ENCODE peak calls at places on chromosomes 6 and 20, in eight cellular contexts. One of them, this sample, is unnamed.

GRCh38 chr6:163538331-163538730 is 123.8 kb downstream of the QKI start:
- DNase-seq in NCI-H1105: no peak
- DNase-seq in fibroblast of pulmonary artery: no peak
- DNase-seq in NCI-H1436: no peak
- DNase-seq in HTR-8/SVneo: no peak
- DNase-seq in activated T-helper 1 cell treated with Interleukin-2 at 50 U/mL for 16 hours: no peak
- DNase-seq in stimulated activated CD4-positive, alpha-beta T cell treated with anti-CD3 and anti-CD28 coated beads, Interleukin-1b, Interleukin-23, amount 100 ng/mL, for 24 hours: no peak
- DNase-seq in psoas muscle: no peak
- DNase-seq in this sample: no peak

GRCh38 chr6:26594730-26595632 is 1.8 kb upstream of the ABT1 start:
- DNase-seq in NCI-H1105: no peak
- DNase-seq in fibroblast of pulmonary artery: peak; percentile 60
- DNase-seq in NCI-H1436: peak; percentile 23
- DNase-seq in HTR-8/SVneo: no peak
- DNase-seq in activated T-helper 1 cell treated with Interleukin-2 at 50 U/mL for 16 hours: no peak
- DNase-seq in stimulated activated CD4-positive, alpha-beta T cell treated with anti-CD3 and anti-CD28 coated beads, Interleukin-1b, Interleukin-23, amount 100 ng/mL, for 24 hours: no peak
- DNase-seq in psoas muscle: no peak
- DNase-seq in this sample: peak; percentile 69

GRCh38 chr6:74420221-74420620 is 724.2 kb downstream of the CD109 start:
- DNase-seq in NCI-H1105: no peak
- DNase-seq in fibroblast of pulmonary artery: no peak
- DNase-seq in NCI-H1436: no peak
- DNase-seq in HTR-8/SVneo: no peak
- DNase-seq in activated T-helper 1 cell treated with Interleukin-2 at 50 U/mL for 16 hours: no peak
- DNase-seq in stimulated activated CD4-positive, alpha-beta T cell treated with anti-CD3 and anti-CD28 coated beads, Interleukin-1b, Interleukin-23, amount 100 ng/mL, for 24 hours: no peak
- DNase-seq in psoas muscle: no peak
- DNase-seq in this sample: no peak

GRCh38 chr20:25226433-25227316 is 21.2 kb upstream of the PYGB start:
- DNase-seq in NCI-H1105: no peak
- DNase-seq in fibroblast of pulmonary artery: no peak
- DNase-seq in NCI-H1436: no peak
- DNase-seq in HTR-8/SVneo: no peak
- DNase-seq in activated T-helper 1 cell treated with Interleukin-2 at 50 U/mL for 16 hours: no peak
- DNase-seq in stimulated activated CD4-positive, alpha-beta T cell treated with anti-CD3 and anti-CD28 coated beads, Interleukin-1b, Interleukin-23, amount 100 ng/mL, for 24 hours: no peak
- DNase-seq in psoas muscle: no peak
- DNase-seq in this sample: no peak

GRCh38 chr6:6230286-6230685 is 90.2 kb downstream of the F13A1 start:
- DNase-seq in NCI-H1105: no peak
- DNase-seq in fibroblast of pulmonary artery: no peak
- DNase-seq in NCI-H1436: no peak
- DNase-seq in HTR-8/SVneo: no peak
- DNase-seq in activated T-helper 1 cell treated with Interleukin-2 at 50 U/mL for 16 hours: no peak
- DNase-seq in stimulated activated CD4-positive, alpha-beta T cell treated with anti-CD3 and anti-CD28 coated beads, Interleukin-1b, Interleukin-23, amount 100 ng/mL, for 24 hours: no peak
- DNase-seq in psoas muscle: no peak
- DNase-seq in this sample: no peak

GRCh38 chr20:35664544-35665206 is at the start of the genes CPNE1 and RBM12:
- DNase-seq in NCI-H1105: peak; percentile 91
- DNase-seq in fibroblast of pulmonary artery: peak; percentile 94
- DNase-seq in NCI-H1436: peak; percentile 91
- DNase-seq in HTR-8/SVneo: peak; percentile 99
- DNase-seq in activated T-helper 1 cell treated with Interleukin-2 at 50 U/mL for 16 hours: peak; percentile 90
- DNase-seq in stimulated activated CD4-positive, alpha-beta T cell treated with anti-CD3 and anti-CD28 coated beads, Interleukin-1b, Interleukin-23, amount 100 ng/mL, for 24 hours: peak; percentile 77
- DNase-seq in psoas muscle: peak; percentile 96
- DNase-seq in this sample: peak; percentile 87

GRCh38 chr20:45506927-45507820 is 8.2 kb downstream of the SPINT3 start:
- DNase-seq in NCI-H1105: no peak
- DNase-seq in fibroblast of pulmonary artery: peak; percentile 1
- DNase-seq in NCI-H1436: no peak
- DNase-seq in HTR-8/SVneo: no peak
- DNase-seq in activated T-helper 1 cell treated with Interleukin-2 at 50 U/mL for 16 hours: no peak
- DNase-seq in stimulated activated CD4-positive, alpha-beta T cell treated with anti-CD3 and anti-CD28 coated beads, Interleukin-1b, Interleukin-23, amount 100 ng/mL, for 24 hours: no peak
- DNase-seq in psoas muscle: no peak
- DNase-seq in this sample: peak; percentile 14

GRCh38 chr6:31495580-31495979 is 2.4 kb upstream of the MICB start:
- DNase-seq in NCI-H1105: no peak
- DNase-seq in fibroblast of pulmonary artery: peak; percentile 72
- DNase-seq in NCI-H1436: no peak
- DNase-seq in HTR-8/SVneo: no peak
- DNase-seq in activated T-helper 1 cell treated with Interleukin-2 at 50 U/mL for 16 hours: no peak
- DNase-seq in stimulated activated CD4-positive, alpha-beta T cell treated with anti-CD3 and anti-CD28 coated beads, Interleukin-1b, Interleukin-23, amount 100 ng/mL, for 24 hours: no peak
- DNase-seq in psoas muscle: no peak
- DNase-seq in this sample: peak; percentile 54

GRCh38 chr20:34999782-35000181 is 44.1 kb downstream of the MYH7B start:
- DNase-seq in NCI-H1105: no peak
- DNase-seq in fibroblast of pulmonary artery: no peak
- DNase-seq in NCI-H1436: no peak
- DNase-seq in HTR-8/SVneo: no peak
- DNase-seq in activated T-helper 1 cell treated with Interleukin-2 at 50 U/mL for 16 hours: no peak
- DNase-seq in stimulated activated CD4-positive, alpha-beta T cell treated with anti-CD3 and anti-CD28 coated beads, Interleukin-1b, Interleukin-23, amount 100 ng/mL, for 24 hours: no peak
- DNase-seq in psoas muscle: no peak
- DNase-seq in this sample: no peak

GRCh38 chr20:31508517-31509244 is 5.6 kb upstream of the HM13 start:
- DNase-seq in NCI-H1105: no peak
- DNase-seq in fibroblast of pulmonary artery: no peak
- DNase-seq in NCI-H1436: no peak
- DNase-seq in HTR-8/SVneo: no peak
- DNase-seq in activated T-helper 1 cell treated with Interleukin-2 at 50 U/mL for 16 hours: no peak
- DNase-seq in stimulated activated CD4-positive, alpha-beta T cell treated with anti-CD3 and anti-CD28 coated beads, Interleukin-1b, Interleukin-23, amount 100 ng/mL, for 24 hours: no peak
- DNase-seq in psoas muscle: no peak
- DNase-seq in this sample: no peak

GRCh38 chr6:44697333-44697732 is 309.8 kb downstream of the CDC5L start:
- DNase-seq in NCI-H1105: no peak
- DNase-seq in fibroblast of pulmonary artery: peak; percentile 20
- DNase-seq in NCI-H1436: no peak
- DNase-seq in HTR-8/SVneo: no peak
- DNase-seq in activated T-helper 1 cell treated with Interleukin-2 at 50 U/mL for 16 hours: no peak
- DNase-seq in stimulated activated CD4-positive, alpha-beta T cell treated with anti-CD3 and anti-CD28 coated beads, Interleukin-1b, Interleukin-23, amount 100 ng/mL, for 24 hours: no peak
- DNase-seq in psoas muscle: peak; percentile 67
- DNase-seq in this sample: peak; percentile 78

GRCh38 chr6:112770341-112770740 is 423.2 kb downstream of the RFPL4B start:
- DNase-seq in NCI-H1105: no peak
- DNase-seq in fibroblast of pulmonary artery: no peak
- DNase-seq in NCI-H1436: no peak
- DNase-seq in HTR-8/SVneo: no peak
- DNase-seq in activated T-helper 1 cell treated with Interleukin-2 at 50 U/mL for 16 hours: no peak
- DNase-seq in stimulated activated CD4-positive, alpha-beta T cell treated with anti-CD3 and anti-CD28 coated beads, Interleukin-1b, Interleukin-23, amount 100 ng/mL, for 24 hours: no peak
- DNase-seq in psoas muscle: no peak
- DNase-seq in this sample: no peak

GRCh38 chr20:63548992-63549391 is 1.4 kb upstream of the SRMS start:
- DNase-seq in NCI-H1105: no peak
- DNase-seq in fibroblast of pulmonary artery: no peak
- DNase-seq in NCI-H1436: no peak
- DNase-seq in HTR-8/SVneo: no peak
- DNase-seq in activated T-helper 1 cell treated with Interleukin-2 at 50 U/mL for 16 hours: no peak
- DNase-seq in stimulated activated CD4-positive, alpha-beta T cell treated with anti-CD3 and anti-CD28 coated beads, Interleukin-1b, Interleukin-23, amount 100 ng/mL, for 24 hours: no peak
- DNase-seq in psoas muscle: no peak
- DNase-seq in this sample: no peak

GRCh38 chr6:22447191-22447590 is 122.2 kb upstream of the HDGFL1 start:
- DNase-seq in NCI-H1105: no peak
- DNase-seq in fibroblast of pulmonary artery: no peak
- DNase-seq in NCI-H1436: no peak
- DNase-seq in HTR-8/SVneo: no peak
- DNase-seq in activated T-helper 1 cell treated with Interleukin-2 at 50 U/mL for 16 hours: no peak
- DNase-seq in stimulated activated CD4-positive, alpha-beta T cell treated with anti-CD3 and anti-CD28 coated beads, Interleukin-1b, Interleukin-23, amount 100 ng/mL, for 24 hours: no peak
- DNase-seq in psoas muscle: peak; percentile 46
- DNase-seq in this sample: no peak

GRCh38 chr6:16739329-16739801 is 21.9 kb downstream of the ATXN1 start:
- DNase-seq in NCI-H1105: no peak
- DNase-seq in fibroblast of pulmonary artery: no peak
- DNase-seq in NCI-H1436: no peak
- DNase-seq in HTR-8/SVneo: no peak
- DNase-seq in activated T-helper 1 cell treated with Interleukin-2 at 50 U/mL for 16 hours: no peak
- DNase-seq in stimulated activated CD4-positive, alpha-beta T cell treated with anti-CD3 and anti-CD28 coated beads, Interleukin-1b, Interleukin-23, amount 100 ng/mL, for 24 hours: no peak
- DNase-seq in psoas muscle: peak; percentile 70
- DNase-seq in this sample: peak; percentile 77

GRCh38 chr6:15480546-15480945 is 182.3 kb downstream of the DTNBP1 start:
- DNase-seq in NCI-H1105: no peak
- DNase-seq in fibroblast of pulmonary artery: no peak
- DNase-seq in NCI-H1436: no peak
- DNase-seq in HTR-8/SVneo: no peak
- DNase-seq in activated T-helper 1 cell treated with Interleukin-2 at 50 U/mL for 16 hours: no peak
- DNase-seq in stimulated activated CD4-positive, alpha-beta T cell treated with anti-CD3 and anti-CD28 coated beads, Interleukin-1b, Interleukin-23, amount 100 ng/mL, for 24 hours: no peak
- DNase-seq in psoas muscle: no peak
- DNase-seq in this sample: no peak

GRCh38 chr6:38510205-38510604 is 129.5 kb downstream of the BTBD9 start:
- DNase-seq in NCI-H1105: no peak
- DNase-seq in fibroblast of pulmonary artery: peak; percentile 10
- DNase-seq in NCI-H1436: no peak
- DNase-seq in HTR-8/SVneo: no peak
- DNase-seq in activated T-helper 1 cell treated with Interleukin-2 at 50 U/mL for 16 hours: no peak
- DNase-seq in stimulated activated CD4-positive, alpha-beta T cell treated with anti-CD3 and anti-CD28 coated beads, Interleukin-1b, Interleukin-23, amount 100 ng/mL, for 24 hours: no peak
- DNase-seq in psoas muscle: no peak
- DNase-seq in this sample: peak; percentile 33

GRCh38 chr20:24962510-24962909 is 13.4 kb downstream of the CST7 start:
- DNase-seq in NCI-H1105: no peak
- DNase-seq in fibroblast of pulmonary artery: no peak
- DNase-seq in NCI-H1436: no peak
- DNase-seq in HTR-8/SVneo: no peak
- DNase-seq in activated T-helper 1 cell treated with Interleukin-2 at 50 U/mL for 16 hours: no peak
- DNase-seq in stimulated activated CD4-positive, alpha-beta T cell treated with anti-CD3 and anti-CD28 coated beads, Interleukin-1b, Interleukin-23, amount 100 ng/mL, for 24 hours: no peak
- DNase-seq in psoas muscle: no peak
- DNase-seq in this sample: no peak

GRCh38 chr6:11761744-11762620 is 16.6 kb downstream of the ADTRP start:
- DNase-seq in NCI-H1105: no peak
- DNase-seq in fibroblast of pulmonary artery: no peak
- DNase-seq in NCI-H1436: no peak
- DNase-seq in HTR-8/SVneo: no peak
- DNase-seq in activated T-helper 1 cell treated with Interleukin-2 at 50 U/mL for 16 hours: no peak
- DNase-seq in stimulated activated CD4-positive, alpha-beta T cell treated with anti-CD3 and anti-CD28 coated beads, Interleukin-1b, Interleukin-23, amount 100 ng/mL, for 24 hours: no peak
- DNase-seq in psoas muscle: no peak
- DNase-seq in this sample: no peak

GRCh38 chr6:45479834-45480696 is 102.3 kb upstream of the SUPT3H start:
- DNase-seq in NCI-H1105: no peak
- DNase-seq in fibroblast of pulmonary artery: peak; percentile 73
- DNase-seq in NCI-H1436: no peak
- DNase-seq in HTR-8/SVneo: no peak
- DNase-seq in activated T-helper 1 cell treated with Interleukin-2 at 50 U/mL for 16 hours: no peak
- DNase-seq in stimulated activated CD4-positive, alpha-beta T cell treated with anti-CD3 and anti-CD28 coated beads, Interleukin-1b, Interleukin-23, amount 100 ng/mL, for 24 hours: no peak
- DNase-seq in psoas muscle: no peak
- DNase-seq in this sample: peak; percentile 94

GRCh38 chr6:164534070-164534766 is 775.2 kb downstream of the C6orf118 start:
- DNase-seq in NCI-H1105: no peak
- DNase-seq in fibroblast of pulmonary artery: no peak
- DNase-seq in NCI-H1436: no peak
- DNase-seq in HTR-8/SVneo: no peak
- DNase-seq in activated T-helper 1 cell treated with Interleukin-2 at 50 U/mL for 16 hours: no peak
- DNase-seq in stimulated activated CD4-positive, alpha-beta T cell treated with anti-CD3 and anti-CD28 coated beads, Interleukin-1b, Interleukin-23, amount 100 ng/mL, for 24 hours: no peak
- DNase-seq in psoas muscle: no peak
- DNase-seq in this sample: no peak

GRCh38 chr20:25056601-25057233 is 1.2 kb downstream of the ACSS1 start:
- DNase-seq in NCI-H1105: no peak
- DNase-seq in fibroblast of pulmonary artery: no peak
- DNase-seq in NCI-H1436: no peak
- DNase-seq in HTR-8/SVneo: no peak
- DNase-seq in activated T-helper 1 cell treated with Interleukin-2 at 50 U/mL for 16 hours: no peak
- DNase-seq in stimulated activated CD4-positive, alpha-beta T cell treated with anti-CD3 and anti-CD28 coated beads, Interleukin-1b, Interleukin-23, amount 100 ng/mL, for 24 hours: no peak
- DNase-seq in psoas muscle: no peak
- DNase-seq in this sample: no peak

GRCh38 chr6:90347411-90347841 is 50.8 kb upstream of the BACH2 start:
- DNase-seq in NCI-H1105: no peak
- DNase-seq in fibroblast of pulmonary artery: no peak
- DNase-seq in NCI-H1436: no peak
- DNase-seq in HTR-8/SVneo: no peak
- DNase-seq in activated T-helper 1 cell treated with Interleukin-2 at 50 U/mL for 16 hours: no peak
- DNase-seq in stimulated activated CD4-positive, alpha-beta T cell treated with anti-CD3 and anti-CD28 coated beads, Interleukin-1b, Interleukin-23, amount 100 ng/mL, for 24 hours: no peak
- DNase-seq in psoas muscle: no peak
- DNase-seq in this sample: peak; percentile 76

GRCh38 chr6:45439459-45439858 is 61.7 kb upstream of the SUPT3H start:
- DNase-seq in NCI-H1105: no peak
- DNase-seq in fibroblast of pulmonary artery: no peak
- DNase-seq in NCI-H1436: no peak
- DNase-seq in HTR-8/SVneo: no peak
- DNase-seq in activated T-helper 1 cell treated with Interleukin-2 at 50 U/mL for 16 hours: no peak
- DNase-seq in stimulated activated CD4-positive, alpha-beta T cell treated with anti-CD3 and anti-CD28 coated beads, Interleukin-1b, Interleukin-23, amount 100 ng/mL, for 24 hours: no peak
- DNase-seq in psoas muscle: no peak
- DNase-seq in this sample: no peak

GRCh38 chr20:47328841-47329448 is 27.6 kb downstream of the ZMYND8 start:
- DNase-seq in NCI-H1105: no peak
- DNase-seq in fibroblast of pulmonary artery: no peak
- DNase-seq in NCI-H1436: no peak
- DNase-seq in HTR-8/SVneo: no peak
- DNase-seq in activated T-helper 1 cell treated with Interleukin-2 at 50 U/mL for 16 hours: no peak
- DNase-seq in stimulated activated CD4-positive, alpha-beta T cell treated with anti-CD3 and anti-CD28 coated beads, Interleukin-1b, Interleukin-23, amount 100 ng/mL, for 24 hours: no peak
- DNase-seq in psoas muscle: peak; percentile 21
- DNase-seq in this sample: no peak

GRCh38 chr20:59175861-59176260 is 12.2 kb downstream of the ZNF831 start:
- DNase-seq in NCI-H1105: no peak
- DNase-seq in fibroblast of pulmonary artery: no peak
- DNase-seq in NCI-H1436: no peak
- DNase-seq in HTR-8/SVneo: no peak
- DNase-seq in activated T-helper 1 cell treated with Interleukin-2 at 50 U/mL for 16 hours: no peak
- DNase-seq in stimulated activated CD4-positive, alpha-beta T cell treated with anti-CD3 and anti-CD28 coated beads, Interleukin-1b, Interleukin-23, amount 100 ng/mL, for 24 hours: no peak
- DNase-seq in psoas muscle: no peak
- DNase-seq in this sample: no peak

GRCh38 chr20:40275738-40276137 is 413.3 kb downstream of the MAFB start:
- DNase-seq in NCI-H1105: no peak
- DNase-seq in fibroblast of pulmonary artery: no peak
- DNase-seq in NCI-H1436: no peak
- DNase-seq in HTR-8/SVneo: no peak
- DNase-seq in activated T-helper 1 cell treated with Interleukin-2 at 50 U/mL for 16 hours: no peak
- DNase-seq in stimulated activated CD4-positive, alpha-beta T cell treated with anti-CD3 and anti-CD28 coated beads, Interleukin-1b, Interleukin-23, amount 100 ng/mL, for 24 hours: no peak
- DNase-seq in psoas muscle: no peak
- DNase-seq in this sample: no peak

GRCh38 chr6:152721956-152722355 is 24.3 kb downstream of the MYCT1 start:
- DNase-seq in NCI-H1105: no peak
- DNase-seq in fibroblast of pulmonary artery: no peak
- DNase-seq in NCI-H1436: no peak
- DNase-seq in HTR-8/SVneo: no peak
- DNase-seq in activated T-helper 1 cell treated with Interleukin-2 at 50 U/mL for 16 hours: no peak
- DNase-seq in stimulated activated CD4-positive, alpha-beta T cell treated with anti-CD3 and anti-CD28 coated beads, Interleukin-1b, Interleukin-23, amount 100 ng/mL, for 24 hours: no peak
- DNase-seq in psoas muscle: no peak
- DNase-seq in this sample: no peak

GRCh38 chr20:63641792-63642517 is 11.3 kb downstream of the STMN3 start:
- DNase-seq in NCI-H1105: peak; percentile 95
- DNase-seq in fibroblast of pulmonary artery: peak; percentile 80
- DNase-seq in NCI-H1436: peak; percentile 91
- DNase-seq in HTR-8/SVneo: peak; percentile 84
- DNase-seq in activated T-helper 1 cell treated with Interleukin-2 at 50 U/mL for 16 hours: peak; percentile 97
- DNase-seq in stimulated activated CD4-positive, alpha-beta T cell treated with anti-CD3 and anti-CD28 coated beads, Interleukin-1b, Interleukin-23, amount 100 ng/mL, for 24 hours: peak; percentile 99
- DNase-seq in psoas muscle: peak; percentile 94
- DNase-seq in this sample: peak; percentile 68

GRCh38 chr20:25346349-25346748 is 44.3 kb downstream of the ABHD12 start:
- DNase-seq in NCI-H1105: no peak
- DNase-seq in fibroblast of pulmonary artery: no peak
- DNase-seq in NCI-H1436: no peak
- DNase-seq in HTR-8/SVneo: no peak
- DNase-seq in activated T-helper 1 cell treated with Interleukin-2 at 50 U/mL for 16 hours: no peak
- DNase-seq in stimulated activated CD4-positive, alpha-beta T cell treated with anti-CD3 and anti-CD28 coated beads, Interleukin-1b, Interleukin-23, amount 100 ng/mL, for 24 hours: no peak
- DNase-seq in psoas muscle: no peak
- DNase-seq in this sample: no peak

GRCh38 chr6:2598867-2599266 is 151.9 kb downstream of the MYLK4 start:
- DNase-seq in NCI-H1105: no peak
- DNase-seq in fibroblast of pulmonary artery: no peak
- DNase-seq in NCI-H1436: no peak
- DNase-seq in HTR-8/SVneo: no peak
- DNase-seq in activated T-helper 1 cell treated with Interleukin-2 at 50 U/mL for 16 hours: no peak
- DNase-seq in stimulated activated CD4-positive, alpha-beta T cell treated with anti-CD3 and anti-CD28 coated beads, Interleukin-1b, Interleukin-23, amount 100 ng/mL, for 24 hours: no peak
- DNase-seq in psoas muscle: no peak
- DNase-seq in this sample: no peak

This sample was measured in amniotic epithelial cell.